ENCODE peak calls at places on chromosomes 2 and 18, in ten cellular contexts. P is SHP77 treated with DMSO at 0.1 percent for 48 hours; L is HS-5; A is stimulated activated CD4-positive, alpha-beta T cell treated with anti-CD3 and anti-CD28 coated beads, Interleukin-15, amount 100 ng/mL, for 1 hour; C is iPS-NIHi11; D is epithelial cell of proximal tubule; F is stimulated activated CD8-positive, alpha-beta memory T cell treated with anti-CD3 and anti-CD28 coated beads, Interleukin-4, amount 100 ng/mL, for 1 hour; M is heart left ventricle; S is left colon; T is Ammon's horn. V is an unnamed sample.
A peak's percentile ranks its signal among the peaks of the same experiment; 100 is the strongest.

GRCh38 chr2:26696352-26696816 is 3.9 kb downstream of the KCNK3 start:
- DNase-seq in L (peak; percentile 97), M (peak; percentile 20), D (peak; percentile 98), S (no peak), P (no peak), F (no peak), C (peak; percentile 49), A (no peak), T (no peak), V (peak; percentile 98)

GRCh38 chr2:238290079-238290478 is 1.7 kb upstream of the PER2 start:
- DNase-seq in D (no peak), L (no peak), C (peak; percentile 78), M (peak; percentile 80), S (peak; percentile 87), T (peak; percentile 71), F (peak; percentile 15), P (peak; percentile 95), A (no peak), V (no peak)

GRCh38 chr2:191665286-191665685 is 12.7 kb upstream of the NABP1 start:
- DNase-seq in F (no peak), L (no peak), A (no peak), C (no peak), S (no peak), P (no peak), D (no peak), M (no peak), T (no peak), V (no peak)

GRCh38 chr2:198863655-198864054 is 594.1 kb downstream of the SATB2 start:
- DNase-seq in T (no peak), F (no peak), S (no peak), A (no peak), C (no peak), P (no peak), L (no peak), M (no peak), D (no peak), V (no peak)

GRCh38 chr18:62944454-62944853 is 229.1 kb downstream of the PHLPP1 start:
- DNase-seq in M (no peak), S (no peak), A (no peak), T (no peak), L (no peak), D (no peak), P (no peak), C (no peak), F (no peak), V (no peak)

GRCh38 chr2:53131416-53131815 is 636.2 kb upstream of the CHAC2 start:
- DNase-seq in A (no peak), S (no peak), C (no peak), D (peak; percentile 45), M (no peak), T (no peak), F (no peak), P (no peak), L (peak; percentile 49), V (no peak)

GRCh38 chr2:14616950-14617349 is 15.6 kb upstream of the LRATD1 start:
- DNase-seq in S (no peak), P (no peak), L (no peak), T (no peak), A (no peak), D (no peak), F (no peak), M (no peak), C (no peak), V (no peak)

GRCh38 chr18:68418881-68419280 is 296.0 kb downstream of the TMX3 start:
- DNase-seq in S (no peak), T (no peak), M (no peak), C (no peak), P (no peak), F (no peak), A (no peak), L (no peak), D (no peak), V (no peak)

GRCh38 chr2:33484042-33484621 is 7.7 kb downstream of the RASGRP3 start:
- DNase-seq in P (no peak), T (no peak), L (no peak), F (no peak), D (no peak), S (no peak), M (no peak), C (no peak), A (no peak), V (no peak)

GRCh38 chr2:147046473-147046872 is 798.4 kb upstream of the ACVR2A start:
- DNase-seq in A (no peak), M (no peak), T (no peak), L (no peak), P (no peak), D (no peak), C (no peak), S (no peak), F (no peak), V (no peak)

GRCh38 chr2:37388074-37388473 is 43.6 kb downstream of the QPCT start:
- DNase-seq in P (no peak), T (no peak), F (no peak), L (peak; percentile 90), M (no peak), D (peak; percentile 85), A (no peak), S (no peak), C (no peak), V (no peak)

GRCh38 chr18:49616618-49617328 is 54.9 kb downstream of the LIPG start:
- DNase-seq in A (no peak), C (no peak), M (no peak), F (no peak), L (no peak), T (no peak), P (no peak), D (no peak), S (no peak), V (no peak)

GRCh38 chr2:113240915-113241911 is 37.5 kb downstream of the PAX8 start:
- DNase-seq in D (peak; percentile 100), A (peak; percentile 25), F (no peak), L (peak; percentile 100), M (peak; percentile 89), T (peak; percentile 69), P (peak; percentile 3), C (no peak), S (no peak), V (peak; percentile 11)

GRCh38 chr18:56748698-56749268 is 97.6 kb downstream of the WDR7 start:
- DNase-seq in M (no peak), F (no peak), T (peak; percentile 52), C (peak; percentile 24), L (peak; percentile 5), D (peak; percentile 2), A (no peak), P (peak; percentile 53), S (no peak), V (peak; percentile 74)

GRCh38 chr2:33083671-33084387 is 137.1 kb downstream of the LTBP1 start:
- DNase-seq in M (no peak), F (no peak), A (no peak), S (no peak), L (no peak), C (no peak), P (no peak), D (no peak), T (peak; percentile 8), V (no peak)

GRCh38 chr2:135022952-135023880 is 24.0 kb downstream of the MAP3K19 start:
- DNase-seq in F (no peak), M (no peak), L (no peak), P (no peak), T (no peak), D (no peak), C (no peak), S (no peak), A (no peak), V (no peak)

GRCh38 chr2:203016716-203017115 is 2.0 kb downstream of the NBEAL1 start:
- DNase-seq in M (no peak), L (no peak), D (no peak), P (no peak), F (no peak), S (no peak), T (no peak), A (no peak), C (no peak), V (peak; percentile 34)